ENCODE peak calls at places on chromosomes 3 and 15, in four cellular contexts. Q is activated CD8-positive, alpha-beta memory T cell treated with anti-CD3 and anti-CD28 coated beads for 24 hours; L is activated naive CD4-positive, alpha-beta T cell treated with anti-CD3 and anti-CD28 coated beads for 36 hours; A is frontal cortex. C is an unnamed sample.

GRCh38 chr3:189588061-189588817 is 43.0 kb upstream of the TP63 start:
- DNase-seq in A (no peak), Q (no peak), L (no peak), C (no peak)

GRCh38 chr3:70620956-70621355 is 308.5 kb upstream of the MDFIC2 start:
- DNase-seq in Q (no peak), L (no peak), A (no peak), C (no peak)

GRCh38 chr3:120908803-120909601 is 997 bp downstream of the STXBP5L start:
- DNase-seq in A (no peak), Q (no peak), L (no peak), C (no peak)

GRCh38 chr15:77807115-77807514 is 174.4 kb upstream of the LINGO1 start:
- DNase-seq in A (no peak), L (no peak), Q (no peak), C (no peak)

GRCh38 chr3:115436767-115437301 is 186.5 kb upstream of the GAP43 start:
- DNase-seq in L (no peak), Q (no peak), A (no peak), C (no peak)

GRCh38 chr3:184289426-184289938 is 9.6 kb upstream of the PSMD2 start:
- DNase-seq in Q (peak; percentile 86), L (peak; percentile 79), A (peak; percentile 50), C (peak; percentile 60)

GRCh38 chr3:127715541-127715940 is 42.8 kb downstream of the ABTB1 start:
- DNase-seq in A (no peak), Q (no peak), L (no peak), C (no peak)

GRCh38 chr3:113231827-113232253 is 20.5 kb downstream of the BOC start:
- DNase-seq in Q (no peak), A (no peak), L (no peak), C (no peak)

GRCh38 chr15:68479406-68479805 is 47.4 kb upstream of the ITGA11 start:
- DNase-seq in L (no peak), Q (no peak), A (no peak), C (no peak)

GRCh38 chr15:89130194-89130593 is 41.9 kb downstream of the ABHD2 start:
- DNase-seq in Q (no peak), A (no peak), L (no peak), C (no peak)

GRCh38 chr15:32657198-32657886 is 15.8 kb downstream of the SCG5 start:
- DNase-seq in L (no peak), A (no peak), Q (no peak), C (no peak)

GRCh38 chr3:193196746-193197145 is 44.3 kb upstream of the PLAAT1 start:
- DNase-seq in Q (no peak), L (no peak), A (no peak), C (no peak)

GRCh38 chr15:74790080-74790916 is 8.4 kb downstream of the CSK start:
- DNase-seq in Q (no peak), L (peak; percentile 74), A (no peak), C (no peak)

GRCh38 chr15:62099171-62099601 is 32.4 kb downstream of the C2CD4A start:
- DNase-seq in Q (no peak), A (no peak), L (no peak), C (no peak)

GRCh38 chr3:18580268-18580667 is 155.1 kb upstream of the SATB1 start:
- DNase-seq in Q (no peak), A (no peak), L (no peak), C (no peak)

GRCh38 chr3:170585008-170585936 is 603 bp downstream of the SLC7A14 start:
- DNase-seq in A (no peak), L (no peak), Q (no peak), C (no peak)

GRCh38 chr3:162586591-162586990 is 1090.0 kb downstream of the OTOL1 start:
- DNase-seq in Q (no peak), L (no peak), A (no peak), C (no peak)

GRCh38 chr3:47359283-47359682 is 21.5 kb upstream of the PTPN23 start:
- DNase-seq in A (no peak), L (no peak), Q (no peak), C (no peak)

GRCh38 chr3:46693897-46694235 is 387 bp upstream of the ALS2CL start:
- DNase-seq in L (peak; percentile 62), A (no peak), Q (no peak), C (no peak)

GRCh38 chr3:127777861-127778711 is 44.2 kb downstream of the MGLL start:
- DNase-seq in A (no peak), L (no peak), Q (no peak), C (no peak)

GRCh38 chr15:68303560-68304436 is 26.3 kb downstream of the FEM1B start:
- DNase-seq in L (no peak), A (no peak), Q (peak; percentile 50), C (no peak)

C was measured in iPS DF 6.9.